ENCODE peak calls at places on chromosomes 12 and 14, in ten cellular contexts. M is RWPE1, A is nephron progenitor cell, T is psoas muscle, W is RWPE2, U is endodermal cell, Y is tibial artery, N is HFFc6, X is progenitor cell of endocrine pancreas, Z is choroid plexus epithelial cell. K is an unnamed sample.

GRCh38 chr14:64569108-64570045 is 19.6 kb downstream of the PPP1R36 start:
- DNase-seq in M (peak; percentile 89), A (no peak), T (peak; percentile 55), W (no peak), U (no peak), Y (peak; percentile 74), N (peak; percentile 71), X (no peak), Z (peak; percentile 86), K (peak; percentile 66)

GRCh38 chr14:49895480-49895879 is 2.6 kb downstream of the ARF6 start:
- DNase-seq in M (no peak), A (no peak), T (no peak), W (no peak), U (no peak), Y (no peak), N (no peak), X (no peak), Z (no peak), K (no peak)

GRCh38 chr12:79121486-79121885 is 256.9 kb downstream of the SYT1 start:
- DNase-seq in M (peak; percentile 16), A (no peak), T (no peak), W (no peak), U (peak; percentile 70), Y (no peak), N (no peak), X (no peak), Z (peak; percentile 38), K (no peak)

GRCh38 chr12:45879363-45879895 is 110.9 kb downstream of the SCAF11 start:
- DNase-seq in M (no peak), A (no peak), T (no peak), W (no peak), U (no peak), Y (no peak), N (no peak), X (no peak), Z (no peak), K (no peak)

GRCh38 chr12:873954-874353 is 75.5 kb downstream of the RAD52 start:
- DNase-seq in M (peak; percentile 3), A (no peak), T (no peak), W (no peak), U (no peak), Y (no peak), N (no peak), X (no peak), Z (peak; percentile 43), K (no peak)

GRCh38 chr12:111034911-111035577 is 114.7 kb upstream of the MYL2 start:
- DNase-seq in M (no peak), A (peak; percentile 47), T (no peak), W (peak; percentile 59), U (peak; percentile 90), Y (no peak), N (no peak), X (peak; percentile 41), Z (peak; percentile 4), K (no peak)

GRCh38 chr14:101480747-101481530 is 80.4 kb upstream of the DIO3 start:
- DNase-seq in M (peak; percentile 91), A (no peak), T (no peak), W (peak; percentile 80), U (peak; percentile 39), Y (peak; percentile 20), N (peak; percentile 27), X (no peak), Z (peak; percentile 63), K (no peak)

GRCh38 chr12:54164402-54165145 is 24.2 kb downstream of the SMUG1 start:
- DNase-seq in M (no peak), A (peak; percentile 66), T (no peak), W (no peak), U (peak; percentile 77), Y (no peak), N (no peak), X (no peak), Z (no peak), K (no peak)

GRCh38 chr12:28958553-28959195 is 190.4 kb upstream of the FAR2 start:
- DNase-seq in M (no peak), A (no peak), T (no peak), W (no peak), U (no peak), Y (no peak), N (no peak), X (no peak), Z (peak; percentile 63), K (no peak)

GRCh38 chr14:92726135-92726932 is 22.1 kb downstream of the LGMN start:
- DNase-seq in M (peak; percentile 89), A (no peak), T (peak; percentile 69), W (peak; percentile 95), U (no peak), Y (peak; percentile 81), N (peak; percentile 79), X (no peak), Z (peak; percentile 95), K (no peak)

GRCh38 chr12:71955946-71956345 is 17.3 kb downstream of the TPH2 start:
- DNase-seq in M (no peak), A (no peak), T (no peak), W (no peak), U (no peak), Y (no peak), N (peak; percentile 82), X (no peak), Z (peak; percentile 33), K (no peak)

GRCh38 chr12:13570005-13570694 is 373.6 kb downstream of the EMP1 start:
- DNase-seq in M (no peak), A (no peak), T (no peak), W (no peak), U (no peak), Y (no peak), N (no peak), X (no peak), Z (peak; percentile 5), K (no peak)

GRCh38 chr14:52175982-52176502 is 91.5 kb upstream of the PTGDR start:
- DNase-seq in M (no peak), A (no peak), T (no peak), W (no peak), U (no peak), Y (no peak), N (no peak), X (no peak), Z (no peak), K (no peak)

DNA sequence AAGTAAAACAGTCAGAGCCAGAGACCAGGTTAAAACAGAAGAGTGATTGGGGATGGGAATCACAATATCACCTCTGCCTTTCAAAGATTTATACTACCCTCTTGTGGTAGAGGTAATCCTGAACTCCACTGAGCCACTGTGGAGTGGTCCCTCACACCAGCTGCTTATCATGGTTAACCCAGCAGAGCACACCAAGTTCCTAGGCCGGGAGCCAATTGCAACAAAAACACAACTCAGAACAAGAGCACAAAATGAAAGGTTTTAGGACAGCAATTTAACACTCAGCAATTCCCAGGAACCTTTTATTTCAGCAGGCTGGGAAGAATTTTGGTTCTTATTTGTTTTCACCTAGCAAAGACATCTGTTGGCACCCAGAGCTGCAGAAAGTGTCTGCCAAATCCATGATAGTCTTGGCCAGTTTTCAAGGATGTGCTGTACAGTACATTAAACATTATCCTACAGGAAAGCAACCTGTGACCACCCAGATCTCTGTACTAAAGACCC is 220.5 kb upstream of the ATXN7L3B start:
- DNase-seq in M (peak; percentile 14), A (peak; percentile 18), T (no peak), W (no peak), U (peak; percentile 78), Y (no peak), N (no peak), X (no peak), Z (peak; percentile 94), K (no peak)
- TF ChIP-seq CTCF in M (no peak), A (peak; percentile 42), T (no peak), W (peak; percentile 45), U (peak; percentile 84), Y (no peak), N (no peak), X (peak; percentile 57), Z (peak; percentile 73), K (peak; percentile 48)

DNA sequence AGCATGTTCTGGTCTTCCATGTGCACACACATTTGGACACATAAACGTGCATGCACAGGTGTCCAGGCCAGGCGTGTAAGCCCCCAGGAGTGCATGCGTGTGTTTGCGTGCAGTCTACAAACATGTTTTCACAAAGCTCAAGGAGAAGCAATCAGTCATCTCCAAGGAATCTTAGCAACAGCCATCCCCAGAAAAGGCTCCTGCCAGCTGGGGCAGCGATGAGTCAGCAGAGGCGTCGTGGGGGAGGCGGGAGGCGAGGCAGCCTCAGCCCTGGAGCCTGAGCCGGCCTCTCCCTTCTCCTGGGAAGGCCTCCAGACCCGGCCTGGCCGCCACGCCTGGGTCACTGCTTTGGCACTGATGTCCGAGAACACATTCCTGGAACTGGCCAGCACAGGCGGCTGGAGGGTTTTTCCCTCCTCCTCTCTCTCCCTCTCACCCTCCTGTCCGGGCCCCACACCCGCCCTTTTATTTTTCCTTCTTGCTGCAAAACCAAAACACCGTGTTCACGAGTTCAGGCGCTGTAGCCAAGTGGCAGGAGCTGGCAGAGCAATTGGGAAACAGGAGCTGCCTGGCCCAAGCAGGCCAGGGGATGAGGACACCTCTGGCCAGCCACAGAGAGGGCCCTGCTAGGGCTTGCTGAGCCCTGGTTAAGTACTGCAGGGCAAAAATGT is 92.7 kb downstream of the LRRC74A start:
- DNase-seq in M (peak; percentile 97), A (peak; percentile 59), T (peak; percentile 97), W (peak; percentile 96), U (peak; percentile 91), Y (peak; percentile 96), N (peak; percentile 99), X (no peak), Z (peak; percentile 96), K (peak; percentile 89)
- TF ChIP-seq CTCF in M (no peak), A (no peak), T (no peak), W (no peak), U (peak; percentile 21), Y (peak; percentile 27), N (peak; percentile 30), X (peak; percentile 7), Z (no peak), K (no peak)

DNA sequence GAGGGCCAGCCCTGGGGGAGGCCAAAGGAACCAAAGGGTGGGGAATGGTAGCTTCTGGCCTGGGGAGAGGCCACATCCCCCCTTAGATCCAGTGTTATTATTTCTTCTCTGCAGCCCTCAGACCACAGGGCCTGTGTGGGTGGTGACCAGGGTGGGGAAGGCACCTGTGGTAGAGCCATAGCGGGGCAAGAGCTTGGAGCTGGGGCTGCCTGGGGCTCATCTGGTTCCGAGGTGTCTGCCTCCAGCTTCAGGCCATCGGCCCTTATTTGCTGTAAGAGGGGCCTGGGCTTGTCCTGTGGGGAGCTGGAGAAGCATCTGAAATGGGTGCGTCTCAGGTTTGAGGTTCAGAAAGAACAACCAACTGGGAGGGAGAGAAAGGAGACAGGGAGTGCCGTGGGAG is 2.1 kb upstream of the B3GNT4 start:
- DNase-seq in M (no peak), A (no peak), T (no peak), W (no peak), U (peak; percentile 48), Y (no peak), N (no peak), X (no peak), Z (no peak), K (peak; percentile 24)
- TF ChIP-seq CTCF in M (no peak), A (no peak), T (no peak), W (no peak), U (no peak), Y (no peak), N (no peak), X (no peak), Z (no peak), K (no peak)

GRCh38 chr12:58247633-58248032 is 306.3 kb downstream of the ATP23 start:
- DNase-seq in M (no peak), A (no peak), T (no peak), W (no peak), U (peak; percentile 62), Y (no peak), N (no peak), X (no peak), Z (peak; percentile 13), K (no peak)
- TF ChIP-seq CTCF in M (no peak), A (no peak), T (no peak), W (peak; percentile 31), U (peak; percentile 57), Y (no peak), N (peak; percentile 50), X (no peak), Z (peak; percentile 41), K (no peak)

K was measured in dorsolateral prefrontal cortex.